ENCODE peak calls at places on chromosomes 7 and 10, in five cellular contexts. D, O, M, T and S are unnamed samples. For H3K4me1, the result is how much of the 10 kb centered on the place peaks cover.

GRCh38 chr7:108293190-108293612 is 163.0 kb downstream of the NRCAM start:
- DNase-seq in O (no peak), M (no peak), D (no peak), T (no peak), S (peak)

GRCh38 chr10:127485153-127485857 is 63.8 kb upstream of the NPS start:
- DNase-seq in D (no peak), M (peak), O (peak), T (peak), S (no peak)

GRCh38 chr7:33128631-33128989 is 754 bp upstream of the BBS9 start:
- DNase-seq in M (no peak), T (no peak), D (no peak), O (no peak), S (no peak)

GRCh38 chr7:63071396-63071795 is 927.3 kb upstream of the ZNF722 start:
- DNase-seq in D (no peak), T (no peak), M (no peak), O (no peak), S (no peak)

GRCh38 chr10:110724116-110724701 is 80.1 kb downstream of the RBM20 start:
- DNase-seq in D (no peak), T (no peak), O (no peak), M (no peak), S (no peak)

GRCh38 chr7:8931906-8932646 is 498.7 kb downstream of the NXPH1 start:
- DNase-seq in O (no peak), T (no peak), M (peak), D (no peak), S (no peak)

GRCh38 chr7:96837583-96837982 is 127.9 kb upstream of the SEM1 start:
- DNase-seq in M (no peak), O (no peak), D (no peak), T (no peak), S (no peak)

GRCh38 chr7:69757990-69758430 is 159.7 kb downstream of the AUTS2 start:
- DNase-seq in D (no peak), T (no peak), M (peak), O (peak), S (no peak)

GRCh38 chr7:50307368-50308012 is 3.0 kb downstream of the IKZF1 start:
- DNase-seq in T (peak), D (no peak), M (no peak), O (no peak), S (no peak)

GRCh38 chr10:45425628-45426563 is 51.9 kb downstream of the ALOX5 start:
- DNase-seq in O (no peak), T (no peak), M (no peak), D (peak), S (no peak)

GRCh38 chr10:50623299-50624153 is at the start of gene SGMS1:
- DNase-seq in D (peak), O (peak), T (peak), M (peak), S (peak)

GRCh38 chr10:108904163-108904878 is 1019.0 kb downstream of the XPNPEP1 start:
- DNase-seq in M (peak), O (peak), T (no peak), D (no peak), S (peak)

GRCh38 chr7:128265906-128266300 is 24.8 kb downstream of the LEP start:
- DNase-seq in O (no peak), T (no peak), M (no peak), D (no peak), S (no peak)

GRCh38 chr7:103094102-103094501 is 19.2 kb downstream of the ARMC10 start:
- DNase-seq in O (no peak), M (no peak), T (no peak), D (no peak), S (no peak)

GRCh38 chr10:98038333-98038732 is 7.9 kb upstream of the CRTAC1 start:
- DNase-seq in M (no peak), O (no peak), D (no peak), T (peak), S (no peak)

GRCh38 chr10:133242611-133243356 is 5.1 kb downstream of the VENTX start:
- DNase-seq in O (no peak), D (no peak), M (no peak), T (no peak), S (no peak)

GRCh38 chr10:84588426-84588825 is 260.0 kb downstream of the CCSER2 start:
- DNase-seq in D (no peak), O (no peak), T (no peak), M (no peak), S (no peak)

GRCh38 chr10:44306147-44306710 is 78.7 kb downstream of the CXCL12 start:
- DNase-seq in T (no peak), O (no peak), D (no peak), M (peak), S (no peak)

GRCh38 chr7:43294080-43294630 is 181.7 kb downstream of the HECW1 start:
- DNase-seq in M (peak), O (no peak), T (peak), D (peak), S (peak)

GRCh38 chr10:43214956-43215561 is 51.8 kb downstream of the RASGEF1A start:
- DNase-seq in D (no peak), O (no peak), M (no peak), T (no peak), S (no peak)
- H3K27ac ChIP-seq in D (no peak), O (no peak), M (no peak), T (no peak), S (no peak)

DNA sequence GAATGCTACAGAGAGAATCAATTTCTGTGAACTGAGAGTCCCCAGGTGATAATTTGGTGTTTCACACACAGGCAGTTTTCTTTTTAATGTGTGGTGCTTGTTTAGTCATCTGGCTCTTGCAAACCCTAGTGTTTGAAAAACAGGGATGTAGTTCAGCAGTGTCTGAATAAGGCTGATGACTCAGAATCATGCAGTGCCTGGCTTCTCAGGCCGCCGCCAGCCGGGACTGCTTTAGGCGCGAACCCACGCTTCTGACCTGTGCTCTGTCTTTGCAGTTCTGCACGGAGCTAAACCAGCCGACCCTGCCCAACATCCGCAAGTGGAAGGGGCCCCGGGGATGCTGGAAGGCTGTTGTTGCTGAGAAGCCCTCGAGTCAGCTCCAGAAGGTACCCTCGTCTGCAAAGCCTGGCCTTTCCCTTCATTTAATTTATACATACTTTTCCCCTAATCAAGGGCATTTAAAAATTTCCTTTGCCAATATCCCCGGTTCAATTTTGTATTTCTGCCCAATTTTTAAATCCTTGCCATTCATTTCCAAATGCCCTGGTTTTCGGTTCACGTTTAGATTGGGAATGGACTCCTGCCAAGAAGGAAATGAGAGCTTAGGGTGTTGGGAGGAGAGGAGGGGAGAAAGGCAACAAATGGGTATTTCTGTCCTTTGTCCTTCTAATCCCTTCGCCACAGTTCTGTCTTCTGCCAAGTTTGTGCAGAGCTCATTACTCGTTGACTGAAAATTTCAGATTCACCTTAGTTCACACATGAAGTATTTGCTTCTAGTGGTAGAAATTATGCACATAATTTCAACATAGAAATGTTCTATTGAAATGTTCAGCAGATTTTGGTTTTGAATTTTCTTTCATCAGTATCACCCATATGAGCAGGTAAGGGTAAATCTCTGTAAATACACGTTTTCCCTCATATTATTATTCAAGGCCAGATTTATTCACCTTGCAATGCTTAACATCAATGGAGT is 108.5 kb upstream of the ANLN start:
- DNase-seq in D (peak), O (peak), T (peak), M (peak), S (peak)
- H3K4me3 ChIP-seq in D (peak), O (peak), T (peak), M (no peak), S (no peak)

DNA sequence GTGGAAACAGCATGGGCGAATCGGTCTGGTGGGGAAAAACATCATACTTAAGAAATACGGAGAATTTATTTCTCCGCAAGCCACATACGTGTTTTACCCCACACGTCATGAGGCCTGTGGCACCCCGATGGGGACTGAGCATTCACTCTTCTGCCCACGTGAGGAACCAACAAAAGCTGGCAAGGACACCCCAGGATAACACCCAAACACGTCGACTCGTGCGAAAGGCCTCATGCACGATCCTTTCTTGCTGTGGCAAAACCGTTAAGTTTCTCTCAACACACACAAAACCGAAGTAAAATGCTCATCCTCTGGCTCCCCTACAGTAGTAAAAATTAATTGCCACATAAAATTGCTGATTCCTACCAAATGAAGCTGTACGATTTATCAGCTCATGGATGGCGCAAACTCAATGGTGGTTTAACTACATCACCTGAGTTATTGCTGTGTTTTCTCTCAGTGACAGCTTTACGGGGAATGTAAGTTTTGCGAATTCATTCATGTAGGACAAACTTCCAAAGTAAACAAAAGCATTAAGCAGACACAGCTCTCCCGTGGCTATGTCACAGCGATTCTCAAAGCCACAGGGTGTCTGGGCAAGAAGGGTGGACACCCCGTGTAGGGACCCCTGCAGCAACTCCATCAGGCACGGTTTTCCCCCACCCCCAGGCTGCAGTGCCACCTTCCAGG is 97.0 kb downstream of the CTBP2 start:
- DNase-seq in O (no peak), M (peak), T (no peak), D (no peak), S (no peak)
- H3K4me1 ChIP-seq in O (under half), M (half or more), T (half or more), D (half or more), S (under half)

GRCh38 chr7:131122394-131122793 is 205.3 kb upstream of the MKLN1 start:
- DNase-seq in M (no peak), T (no peak), O (no peak), D (no peak), S (no peak)

GRCh38 chr7:131123991-131124629 is 203.6 kb upstream of the MKLN1 start:
- DNase-seq in D (no peak), M (no peak), O (no peak), T (no peak), S (no peak)

GRCh38 chr7:131115340-131115739 is 212.3 kb upstream of the MKLN1 start:
- DNase-seq in O (no peak), M (no peak), T (no peak), D (no peak), S (no peak)

GRCh38 chr7:131117439-131117838 is 210.2 kb upstream of the MKLN1 start:
- DNase-seq in M (no peak), O (no peak), D (no peak), T (no peak), S (no peak)

GRCh38 chr7:131119381-131119780 is 208.3 kb upstream of the MKLN1 start:
- DNase-seq in M (no peak), T (no peak), O (no peak), D (no peak), S (no peak)
- H3K27ac ChIP-seq in M (no peak), T (no peak), O (no peak), D (no peak), S (no peak)

GRCh38 chr7:29565982-29566746 is 2.5 kb downstream of the PRR15 start:
- DNase-seq in O (no peak), D (no peak), M (no peak), T (peak), S (peak)
- H3K4me3 ChIP-seq in O (no peak), D (peak), M (peak), T (peak), S (peak)

GRCh38 chr10:14606633-14607032 is 168.1 kb downstream of the FAM107B start:
- DNase-seq in T (no peak), M (no peak), O (no peak), D (no peak), S (no peak)
- H3K4me1 ChIP-seq in T (under half), M (under half), O (under half), D (under half), S (under half)